ENCODE peak calls at places on chromosome 17, in four cellular contexts. One of them, this sample, is unnamed.

GRCh38 chr17:15377200-15377599 is 35.8 kb upstream of the TEKT3 start:
- DNase-seq in psoas muscle: no peak
- DNase-seq in epithelial cell of proximal tubule: no peak
- DNase-seq in Caco-2: no peak
- DNase-seq in this sample: peak; percentile 31

GRCh38 chr17:77098884-77099545 is 41.8 kb upstream of the SEC14L1 start:
- DNase-seq in epithelial cell of proximal tubule: peak; percentile 37
- DNase-seq in psoas muscle: no peak
- DNase-seq in Caco-2: peak; percentile 36
- DNase-seq in this sample: peak; percentile 69

GRCh38 chr17:77274137-77274829 is 133.5 kb downstream of the SEC14L1 start:
- DNase-seq in epithelial cell of proximal tubule: no peak
- DNase-seq in psoas muscle: peak; percentile 16
- DNase-seq in Caco-2: no peak
- DNase-seq in this sample: no peak

GRCh38 chr17:57565119-57565635 is 179.9 kb downstream of the CCDC182 start:
- DNase-seq in Caco-2: no peak
- DNase-seq in psoas muscle: no peak
- DNase-seq in epithelial cell of proximal tubule: no peak
- DNase-seq in this sample: no peak

GRCh38 chr17:19513897-19514488 is 19.7 kb upstream of the SLC47A1 start:
- DNase-seq in epithelial cell of proximal tubule: no peak
- DNase-seq in psoas muscle: peak; percentile 72
- DNase-seq in Caco-2: peak; percentile 79
- DNase-seq in this sample: peak; percentile 76

GRCh38 chr17:413016-413350 is 60.4 kb upstream of the RPH3AL start:
- DNase-seq in psoas muscle: no peak
- DNase-seq in epithelial cell of proximal tubule: no peak
- DNase-seq in Caco-2: no peak
- DNase-seq in this sample: no peak

GRCh38 chr17:47733414-47734288 is 615 bp downstream of the TBX21 start:
- DNase-seq in psoas muscle: no peak
- DNase-seq in epithelial cell of proximal tubule: no peak
- DNase-seq in Caco-2: no peak
- DNase-seq in this sample: no peak

GRCh38 chr17:80737106-80738019 is 192.7 kb downstream of the RPTOR start:
- DNase-seq in epithelial cell of proximal tubule: no peak
- DNase-seq in Caco-2: no peak
- DNase-seq in psoas muscle: no peak
- DNase-seq in this sample: no peak

GRCh38 chr17:62008294-62008693 is 56.8 kb downstream of the MED13 start:
- DNase-seq in epithelial cell of proximal tubule: no peak
- DNase-seq in psoas muscle: no peak
- DNase-seq in Caco-2: no peak
- DNase-seq in this sample: no peak

GRCh38 chr17:72407336-72408121 is 286.7 kb downstream of the SOX9 start:
- DNase-seq in psoas muscle: peak; percentile 64
- DNase-seq in epithelial cell of proximal tubule: peak; percentile 86
- DNase-seq in Caco-2: no peak
- DNase-seq in this sample: peak; percentile 98

GRCh38 chr17:49494937-49495841 is at the start of gene NGFR:
- DNase-seq in epithelial cell of proximal tubule: no peak
- DNase-seq in psoas muscle: peak; percentile 64
- DNase-seq in Caco-2: peak; percentile 81
- DNase-seq in this sample: no peak

GRCh38 chr17:9350083-9350482 is 225.5 kb downstream of the STX8 start:
- DNase-seq in epithelial cell of proximal tubule: no peak
- DNase-seq in psoas muscle: no peak
- DNase-seq in Caco-2: no peak
- DNase-seq in this sample: peak; percentile 83
- TF ChIP-seq CTCF in epithelial cell of proximal tubule: no peak
- TF ChIP-seq CTCF in psoas muscle: no peak
- TF ChIP-seq CTCF in Caco-2: no peak
- TF ChIP-seq CTCF in this sample: no peak

GRCh38 chr17:9900019-9900594 is 5.0 kb downstream of the RCVRN start:
- DNase-seq in epithelial cell of proximal tubule: no peak
- DNase-seq in Caco-2: no peak
- DNase-seq in psoas muscle: no peak
- DNase-seq in this sample: no peak
- TF ChIP-seq CTCF in epithelial cell of proximal tubule: no peak
- TF ChIP-seq CTCF in Caco-2: no peak
- TF ChIP-seq CTCF in psoas muscle: no peak
- TF ChIP-seq CTCF in this sample: no peak

DNA sequence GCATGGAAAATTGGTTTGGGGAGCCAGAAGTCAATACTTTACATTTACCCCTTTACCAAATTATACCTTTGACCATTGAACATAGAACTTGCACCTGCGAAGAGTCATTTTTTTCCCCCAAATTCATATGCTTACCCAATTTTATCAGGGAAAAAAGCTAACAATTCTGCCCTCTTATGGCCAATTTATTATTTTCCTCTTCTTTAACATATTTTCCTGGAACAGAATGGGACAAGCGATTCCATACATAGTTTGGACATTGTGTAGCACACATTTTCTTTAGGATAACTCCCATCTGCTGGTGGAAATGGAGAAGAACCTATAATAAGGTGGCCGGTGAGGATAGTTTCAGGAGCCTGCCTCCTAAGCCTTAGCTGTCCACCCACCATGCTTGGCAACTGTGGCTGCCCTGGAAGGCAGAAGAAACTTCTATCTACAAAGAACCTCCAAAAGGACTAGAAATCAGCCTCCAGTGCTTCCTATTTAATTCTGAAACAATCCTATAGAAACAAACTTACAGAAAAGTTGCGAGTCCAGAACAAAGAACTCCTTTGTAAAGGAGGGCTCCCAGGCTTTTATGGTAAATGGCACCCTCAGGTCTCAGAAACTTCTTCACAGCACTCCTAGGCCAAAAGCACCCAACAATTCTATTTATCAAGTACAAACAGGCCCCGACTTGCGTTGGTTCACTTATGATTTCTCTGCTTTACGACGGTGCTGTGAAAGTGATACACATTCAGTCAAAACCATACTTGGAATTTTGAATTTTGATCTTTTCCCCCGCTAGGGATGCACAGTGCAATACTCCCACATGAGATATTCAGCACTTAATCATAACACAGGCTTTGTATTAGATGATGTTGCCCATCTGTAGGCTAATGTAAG is 64.1 kb upstream of the CACNG4 start:
- DNase-seq in epithelial cell of proximal tubule: no peak
- DNase-seq in psoas muscle: no peak
- DNase-seq in Caco-2: peak; percentile 13
- DNase-seq in this sample: peak; percentile 38
- TF ChIP-seq CTCF in epithelial cell of proximal tubule: peak; percentile 51
- TF ChIP-seq CTCF in psoas muscle: no peak
- TF ChIP-seq CTCF in Caco-2: peak; percentile 49
- TF ChIP-seq CTCF in this sample: no peak

GRCh38 chr17:82914375-82914774 is 74.6 kb upstream of the ZNF750 start:
- DNase-seq in psoas muscle: no peak
- DNase-seq in Caco-2: no peak
- DNase-seq in epithelial cell of proximal tubule: no peak
- DNase-seq in this sample: no peak
- TF ChIP-seq CTCF in psoas muscle: peak; percentile 44
- TF ChIP-seq CTCF in Caco-2: no peak
- TF ChIP-seq CTCF in epithelial cell of proximal tubule: peak; percentile 48
- TF ChIP-seq CTCF in this sample: peak; percentile 45

This sample was measured in MCF 10A.